ENCODE peak calls at places on chromosomes 7 and 10, in four cellular contexts. Y is IMR-90, X is HepG2, W is K562. E is an unnamed sample.

GRCh38 chr7:84841809-84842208 is 345.0 kb downstream of the SEMA3D start:
- DNase-seq in Y (peak), X (no peak), W (no peak), E (no peak)

GRCh38 chr10:108392286-108392685 is 1227.8 kb upstream of the SORCS1 start:
- DNase-seq in Y (peak), X (no peak), W (no peak), E (no peak)

GRCh38 chr7:91264924-91265681 is 870 bp downstream of the FZD1 start:
- DNase-seq in Y (peak), X (no peak), W (no peak), E (no peak)

GRCh38 chr10:78250313-78251040 is 216.8 kb downstream of the RPS24 start:
- DNase-seq in Y (no peak), X (no peak), W (no peak), E (no peak)

GRCh38 chr7:95427123-95427522 is 7.7 kb downstream of the PON2 start:
- DNase-seq in Y (no peak), X (no peak), W (no peak), E (no peak)

GRCh38 chr7:132904209-132904608 is 177.7 kb downstream of the CHCHD3 start:
- DNase-seq in Y (no peak), X (no peak), W (no peak), E (no peak)

GRCh38 chr10:96556003-96556402 is 30.8 kb downstream of the TM9SF3 start:
- DNase-seq in Y (no peak), X (peak), W (no peak), E (no peak)

GRCh38 chr7:151134743-151135524 is 32.6 kb downstream of the GBX1 start:
- DNase-seq in Y (no peak), X (no peak), W (no peak), E (no peak)

GRCh38 chr10:14584643-14585042 is 190.1 kb downstream of the FAM107B start:
- DNase-seq in Y (no peak), X (no peak), W (no peak), E (no peak)

GRCh38 chr7:108345710-108346336 is 110.4 kb downstream of the NRCAM start:
- DNase-seq in Y (no peak), X (no peak), W (no peak), E (no peak)
- TF ChIP-seq USF2 in Y (no peak), X (no peak), W (no peak), E (no peak)

GRCh38 chr7:22821702-22822485 is 755 bp downstream of the TOMM7 start:
- DNase-seq in Y (no peak), X (no peak), W (no peak), E (no peak)
- TF ChIP-seq MAZ in Y (no peak), X (no peak), W (no peak), E (no peak)

GRCh38 chr10:8402469-8403074 is 348.1 kb downstream of the GATA3 start:
- DNase-seq in Y (no peak), X (no peak), W (no peak), E (no peak)
- TF ChIP-seq USF2 in Y (no peak), X (no peak), W (no peak), E (no peak)

GRCh38 chr10:119208553-119208940 is 1.2 kb downstream of the GRK5 start:
- DNase-seq in Y (no peak), X (no peak), W (no peak), E (no peak)

GRCh38 chr10:119206603-119207366 is 586 bp upstream of the GRK5 start:
- DNase-seq in Y (peak), X (no peak), W (peak), E (peak)

GRCh38 chr10:119207367-119207668 is at the start of gene GRK5:
- DNase-seq in Y (peak), X (peak), W (peak), E (peak)

GRCh38 chr10:119207713-119208552 is 562 bp downstream of the GRK5 start:
- DNase-seq in Y (peak), X (peak), W (peak), E (peak)

GRCh38 chr10:119205926-119206602 is 1.3 kb upstream of the GRK5 start:
- DNase-seq in Y (no peak), X (peak), W (peak), E (peak)
- TF ChIP-seq MAZ in Y (no peak), X (no peak), W (no peak), E (no peak)

GRCh38 chr10:60396766-60397165 is 7.1 kb upstream of the ANK3 start:
- DNase-seq in Y (no peak), X (no peak), W (no peak), E (no peak)
- TF ChIP-seq USF2 in Y (no peak), X (no peak), W (no peak), E (no peak)

GRCh38 chr10:29596826-29597225 is 37.9 kb downstream of the SVIL start:
- DNase-seq in Y (no peak), X (no peak), W (no peak), E (no peak)

GRCh38 chr10:29598861-29599311 is 35.9 kb downstream of the SVIL start:
- DNase-seq in Y (peak), X (no peak), W (no peak), E (no peak)

GRCh38 chr10:29600821-29601220 is 34.0 kb downstream of the SVIL start:
- DNase-seq in Y (no peak), X (no peak), W (no peak), E (no peak)

GRCh38 chr10:29603516-29603915 is 31.3 kb downstream of the SVIL start:
- DNase-seq in Y (no peak), X (no peak), W (no peak), E (no peak)

DNA sequence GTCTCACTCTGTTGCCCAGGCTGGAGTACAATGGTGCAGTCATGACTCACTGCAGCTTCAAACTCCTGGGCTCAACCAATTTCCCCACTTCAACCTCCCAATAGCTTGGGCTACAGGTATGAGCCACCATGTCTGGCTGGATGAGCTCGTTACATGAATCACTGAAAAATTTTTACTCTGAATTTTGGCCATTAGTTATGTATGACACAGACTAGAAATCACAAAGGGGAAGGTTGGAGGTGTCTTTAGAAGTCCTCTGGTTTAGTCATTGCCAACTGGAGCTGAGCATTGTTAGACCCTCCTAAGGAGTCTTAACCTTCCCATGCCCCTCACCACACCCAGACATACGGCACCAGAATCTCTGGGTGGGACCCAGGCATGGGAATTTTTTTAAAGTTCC is 34.7 kb downstream of the SVIL start:
- DNase-seq in Y (peak), X (no peak), W (no peak), E (no peak)
- TF ChIP-seq MAZ in Y (no peak), X (no peak), W (no peak), E (no peak)

DNA sequence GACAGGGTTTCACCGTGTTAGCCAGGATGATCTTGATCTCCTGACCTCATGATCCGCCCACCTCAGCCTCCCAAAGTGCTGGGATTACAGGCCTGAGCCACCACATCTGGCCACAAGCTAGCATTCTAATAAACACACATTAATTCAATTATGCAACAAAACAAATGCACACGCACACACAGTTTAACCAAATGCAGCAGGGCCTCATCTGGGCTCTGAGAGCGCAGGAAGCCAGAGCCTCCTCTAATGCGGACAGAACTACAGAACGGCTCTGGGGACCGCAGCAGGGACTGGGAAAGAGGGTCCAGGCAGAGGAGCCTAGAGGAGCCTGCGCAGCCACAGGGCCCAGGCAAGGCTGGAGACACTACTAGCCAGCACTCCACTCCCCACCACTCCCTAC is 3.8 kb downstream of the MAD1L1 start:
- DNase-seq in Y (no peak), X (no peak), W (no peak), E (no peak)
- TF ChIP-seq USF2 in Y (no peak), X (no peak), W (no peak), E (no peak)

DNA sequence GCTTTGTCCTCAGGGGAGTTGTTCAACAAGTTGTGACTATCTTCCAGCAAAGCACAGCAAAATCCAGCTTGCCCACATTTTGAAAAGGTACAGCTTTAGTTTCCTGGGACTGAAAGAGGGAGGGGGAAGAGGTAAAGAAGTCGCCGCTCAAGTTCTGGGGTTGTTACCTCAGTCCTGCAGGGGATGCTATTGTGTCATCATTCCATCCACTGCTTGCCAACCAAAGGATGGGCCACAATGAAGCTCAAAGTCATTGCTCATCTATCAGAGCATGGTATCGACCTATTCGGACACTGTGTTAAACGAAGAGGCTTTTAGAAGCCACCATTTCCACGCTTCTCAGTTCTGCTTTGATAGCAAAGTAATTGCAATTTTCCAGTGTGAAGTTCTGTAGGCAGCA is 34.3 kb downstream of the NPY start:
- DNase-seq in Y (no peak), X (no peak), W (peak), E (peak)
- TF ChIP-seq MAZ in Y (no peak), X (no peak), W (no peak), E (no peak)

E was measured in A549.